ENCODE peak calls at places on chromosome 18, in seven cellular contexts. One of them, this sample, is unnamed.

GRCh38 chr18:28159055-28159454 is 17.9 kb downstream of the CDH2 start:
- DNase-seq in AML-193: no peak
- DNase-seq in stimulated activated CD4-positive, alpha-beta T cell treated with anti-CD3 and anti-CD28 coated beads, TNF-alpha, amount 100 ng/mL, for 48 hours: no peak
- DNase-seq in upper lobe of right lung: no peak
- DNase-seq in fibroblast of the aortic adventitia: peak; percentile 41
- DNase-seq in posterior cingulate gyrus: no peak
- DNase-seq in activated CD4-positive, CD25-positive, alpha-beta regulatory T cell: no peak
- DNase-seq in this sample: no peak

GRCh38 chr18:46329736-46330246 is 225.6 kb downstream of the HAUS1 start:
- DNase-seq in fibroblast of the aortic adventitia: no peak
- DNase-seq in AML-193: no peak
- DNase-seq in posterior cingulate gyrus: no peak
- DNase-seq in upper lobe of right lung: no peak
- DNase-seq in stimulated activated CD4-positive, alpha-beta T cell treated with anti-CD3 and anti-CD28 coated beads, TNF-alpha, amount 100 ng/mL, for 48 hours: no peak
- DNase-seq in activated CD4-positive, CD25-positive, alpha-beta regulatory T cell: no peak
- DNase-seq in this sample: no peak

GRCh38 chr18:23237524-23238151 is 102.4 kb downstream of the CABLES1 start:
- DNase-seq in posterior cingulate gyrus: peak; percentile 90
- DNase-seq in AML-193: no peak
- DNase-seq in stimulated activated CD4-positive, alpha-beta T cell treated with anti-CD3 and anti-CD28 coated beads, TNF-alpha, amount 100 ng/mL, for 48 hours: peak; percentile 25
- DNase-seq in upper lobe of right lung: peak; percentile 81
- DNase-seq in activated CD4-positive, CD25-positive, alpha-beta regulatory T cell: no peak
- DNase-seq in fibroblast of the aortic adventitia: peak; percentile 62
- DNase-seq in this sample: no peak

GRCh38 chr18:75162467-75162866 is 46.5 kb downstream of the PTGR3 start:
- DNase-seq in AML-193: no peak
- DNase-seq in posterior cingulate gyrus: no peak
- DNase-seq in stimulated activated CD4-positive, alpha-beta T cell treated with anti-CD3 and anti-CD28 coated beads, TNF-alpha, amount 100 ng/mL, for 48 hours: no peak
- DNase-seq in fibroblast of the aortic adventitia: peak; percentile 68
- DNase-seq in activated CD4-positive, CD25-positive, alpha-beta regulatory T cell: no peak
- DNase-seq in upper lobe of right lung: no peak
- DNase-seq in this sample: no peak

GRCh38 chr18:3525870-3526420 is 76.0 kb downstream of the TGIF1 start:
- DNase-seq in activated CD4-positive, CD25-positive, alpha-beta regulatory T cell: no peak
- DNase-seq in fibroblast of the aortic adventitia: no peak
- DNase-seq in posterior cingulate gyrus: peak; percentile 91
- DNase-seq in upper lobe of right lung: no peak
- DNase-seq in stimulated activated CD4-positive, alpha-beta T cell treated with anti-CD3 and anti-CD28 coated beads, TNF-alpha, amount 100 ng/mL, for 48 hours: no peak
- DNase-seq in AML-193: peak; percentile 95
- DNase-seq in this sample: no peak

GRCh38 chr18:26091047-26091630 is 726 bp upstream of the SS18 start:
- DNase-seq in posterior cingulate gyrus: no peak
- DNase-seq in activated CD4-positive, CD25-positive, alpha-beta regulatory T cell: peak; percentile 43
- DNase-seq in stimulated activated CD4-positive, alpha-beta T cell treated with anti-CD3 and anti-CD28 coated beads, TNF-alpha, amount 100 ng/mL, for 48 hours: no peak
- DNase-seq in AML-193: peak; percentile 85
- DNase-seq in fibroblast of the aortic adventitia: no peak
- DNase-seq in upper lobe of right lung: no peak
- DNase-seq in this sample: no peak

GRCh38 chr18:5543854-5544389 is at the start of gene EPB41L3:
- DNase-seq in fibroblast of the aortic adventitia: no peak
- DNase-seq in activated CD4-positive, CD25-positive, alpha-beta regulatory T cell: no peak
- DNase-seq in posterior cingulate gyrus: peak; percentile 90
- DNase-seq in stimulated activated CD4-positive, alpha-beta T cell treated with anti-CD3 and anti-CD28 coated beads, TNF-alpha, amount 100 ng/mL, for 48 hours: no peak
- DNase-seq in upper lobe of right lung: peak; percentile 78
- DNase-seq in AML-193: no peak
- DNase-seq in this sample: no peak

GRCh38 chr18:35616074-35616473 is 34.5 kb downstream of the GALNT1 start:
- DNase-seq in posterior cingulate gyrus: no peak
- DNase-seq in activated CD4-positive, CD25-positive, alpha-beta regulatory T cell: no peak
- DNase-seq in fibroblast of the aortic adventitia: no peak
- DNase-seq in stimulated activated CD4-positive, alpha-beta T cell treated with anti-CD3 and anti-CD28 coated beads, TNF-alpha, amount 100 ng/mL, for 48 hours: no peak
- DNase-seq in upper lobe of right lung: no peak
- DNase-seq in AML-193: no peak
- DNase-seq in this sample: no peak

GRCh38 chr18:43846302-43846701 is 569.0 kb upstream of the SYT4 start:
- DNase-seq in upper lobe of right lung: no peak
- DNase-seq in posterior cingulate gyrus: no peak
- DNase-seq in activated CD4-positive, CD25-positive, alpha-beta regulatory T cell: no peak
- DNase-seq in fibroblast of the aortic adventitia: no peak
- DNase-seq in AML-193: no peak
- DNase-seq in stimulated activated CD4-positive, alpha-beta T cell treated with anti-CD3 and anti-CD28 coated beads, TNF-alpha, amount 100 ng/mL, for 48 hours: no peak
- DNase-seq in this sample: no peak

GRCh38 chr18:55387139-55387984 is 200.6 kb downstream of the TCF4 start:
- DNase-seq in posterior cingulate gyrus: no peak
- DNase-seq in upper lobe of right lung: no peak
- DNase-seq in fibroblast of the aortic adventitia: no peak
- DNase-seq in stimulated activated CD4-positive, alpha-beta T cell treated with anti-CD3 and anti-CD28 coated beads, TNF-alpha, amount 100 ng/mL, for 48 hours: no peak
- DNase-seq in AML-193: no peak
- DNase-seq in activated CD4-positive, CD25-positive, alpha-beta regulatory T cell: no peak
- DNase-seq in this sample: no peak

GRCh38 chr18:48036641-48037421 is 106.4 kb upstream of the SMAD2 start:
- DNase-seq in stimulated activated CD4-positive, alpha-beta T cell treated with anti-CD3 and anti-CD28 coated beads, TNF-alpha, amount 100 ng/mL, for 48 hours: no peak
- DNase-seq in activated CD4-positive, CD25-positive, alpha-beta regulatory T cell: no peak
- DNase-seq in posterior cingulate gyrus: peak; percentile 58
- DNase-seq in fibroblast of the aortic adventitia: no peak
- DNase-seq in upper lobe of right lung: no peak
- DNase-seq in AML-193: no peak
- DNase-seq in this sample: no peak